ENCODE peak calls at places on chromosomes 11 and 22, in five cellular contexts. M is lower lobe of right lung, B is neural progenitor cell, N is small intestine, Y is kidney epithelial cell. G is an unnamed sample. For H3K36me3, the result is how much of the 10 kb centered on the place peaks cover.

GRCh38 chr22:34592341-34592740 is 473.6 kb upstream of the ISX start:
- DNase-seq in M (no peak), B (no peak), N (no peak), Y (no peak), G (no peak)

GRCh38 chr11:15716550-15716949 is 601.8 kb downstream of the INSC start:
- DNase-seq in M (no peak), B (no peak), N (no peak), Y (no peak), G (no peak)

GRCh38 chr11:114262681-114263509 is 33.3 kb upstream of the NNMT start:
- DNase-seq in M (no peak), B (peak), N (peak), Y (no peak), G (peak)

GRCh38 chr22:39663751-39664150 is 93.2 kb downstream of the CACNA1I start:
- DNase-seq in M (no peak), B (peak), N (no peak), Y (no peak), G (no peak)

GRCh38 chr11:44711113-44711512 is 15.6 kb upstream of the TSPAN18 start:
- DNase-seq in M (no peak), B (peak), N (no peak), Y (no peak), G (no peak)

GRCh38 chr11:90646266-90646665 is 423.4 kb upstream of the CHORDC1 start:
- DNase-seq in M (no peak), B (no peak), N (no peak), Y (no peak), G (no peak)

GRCh38 chr11:130523609-130524008 is 75.2 kb downstream of the ADAMTS15 start:
- DNase-seq in M (no peak), B (no peak), N (no peak), Y (no peak), G (peak)

GRCh38 chr11:124717786-124718634 is 21.7 kb upstream of the NRGN start:
- DNase-seq in M (peak), B (peak), N (no peak), Y (no peak), G (peak)

GRCh38 chr11:121018746-121019145 is 5.2 kb upstream of the TBCEL start:
- DNase-seq in M (no peak), B (no peak), N (no peak), Y (no peak), G (no peak)

GRCh38 chr11:46694095-46694494 is 6.3 kb downstream of the ARHGAP1 start:
- DNase-seq in M (no peak), B (no peak), N (no peak), Y (no peak), G (no peak)

GRCh38 chr11:102615077-102615893 is 9.8 kb downstream of the MMP20 start:
- DNase-seq in M (no peak), B (peak), N (no peak), Y (no peak), G (peak)

GRCh38 chr22:44638966-44639739 is 62.9 kb upstream of the PRR5 start:
- DNase-seq in M (peak), B (no peak), N (no peak), Y (no peak), G (peak)

GRCh38 chr11:72307439-72307838 is 63.5 kb upstream of the PHOX2A start:
- DNase-seq in M (no peak), B (no peak), N (no peak), Y (no peak), G (no peak)

GRCh38 chr11:129728571-129728970 is 87.1 kb upstream of the TMEM45B start:
- DNase-seq in M (no peak), B (no peak), N (peak), Y (no peak), G (no peak)

GRCh38 chr22:25025586-25025985 is 73.1 kb downstream of the KIAA1671 start:
- DNase-seq in M (no peak), B (no peak), N (no peak), Y (no peak), G (no peak)

GRCh38 chr11:57480409-57481137 is 20.2 kb downstream of the RTN4RL2 start:
- DNase-seq in M (peak), B (peak), N (peak), Y (no peak), G (peak)

GRCh38 chr22:47376322-47376700 is 613.9 kb downstream of the TBC1D22A start:
- DNase-seq in M (peak), B (no peak), N (no peak), Y (no peak), G (no peak)

GRCh38 chr11:11584446-11584810 is 37.4 kb downstream of the GALNT18 start:
- DNase-seq in M (no peak), B (no peak), N (no peak), Y (peak), G (peak)

GRCh38 chr11:76835928-76836612 is 24.6 kb upstream of the ACER3 start:
- DNase-seq in M (peak), B (no peak), N (peak), Y (no peak), G (peak)

GRCh38 chr11:446886-447285 is 3.2 kb upstream of the PTDSS2 start:
- DNase-seq in M (peak), B (no peak), N (peak), Y (no peak), G (no peak)

GRCh38 chr11:17542249-17542648 is 2.0 kb downstream of the USH1C start:
- DNase-seq in M (no peak), B (no peak), N (peak), Y (no peak), G (no peak)

GRCh38 chr11:17543574-17544180 is 539 bp downstream of the USH1C start:
- DNase-seq in M (no peak), B (no peak), N (peak), Y (no peak), G (no peak)

GRCh38 chr11:17543041-17543440 is 1.2 kb downstream of the USH1C start:
- DNase-seq in M (no peak), B (no peak), N (peak), Y (no peak), G (no peak)

GRCh38 chr11:17540807-17541206 is 3.4 kb downstream of the USH1C start:
- DNase-seq in M (no peak), B (no peak), N (no peak), Y (no peak), G (no peak)

GRCh38 chr11:17541330-17541885 is 2.8 kb downstream of the USH1C start:
- DNase-seq in M (no peak), B (no peak), N (peak), Y (no peak), G (no peak)
- H3K36me3 ChIP-seq in M (under half), B (under half), N (under half), Y (under half), G (under half)

GRCh38 chr22:37300551-37301017 is 18.3 kb downstream of the CYTH4 start:
- DNase-seq in M (no peak), B (no peak), N (no peak), Y (no peak), G (no peak)

GRCh38 chr22:37295946-37296345 is 13.6 kb downstream of the CYTH4 start:
- DNase-seq in M (no peak), B (no peak), N (no peak), Y (no peak), G (no peak)

GRCh38 chr22:37299969-37300509 is 17.7 kb downstream of the CYTH4 start:
- DNase-seq in M (no peak), B (no peak), N (no peak), Y (no peak), G (no peak)

GRCh38 chr22:37301144-37301820 is 19.0 kb downstream of the CYTH4 start:
- DNase-seq in M (no peak), B (no peak), N (no peak), Y (no peak), G (no peak)

GRCh38 chr22:37298748-37299495 is 16.6 kb downstream of the CYTH4 start:
- DNase-seq in M (no peak), B (no peak), N (no peak), Y (no peak), G (no peak)
- H3K36me3 ChIP-seq in M (under half), B (under half), N (under half), Y (under half), G (under half)

GRCh38 chr11:68796779-68797178 is 44.9 kb downstream of the CPT1A start:
- DNase-seq in M (no peak), B (no peak), N (no peak), Y (no peak), G (no peak)
- H3K36me3 ChIP-seq in M (half or more), B (under half), N (under half), Y (under half), G (under half)

DNA sequence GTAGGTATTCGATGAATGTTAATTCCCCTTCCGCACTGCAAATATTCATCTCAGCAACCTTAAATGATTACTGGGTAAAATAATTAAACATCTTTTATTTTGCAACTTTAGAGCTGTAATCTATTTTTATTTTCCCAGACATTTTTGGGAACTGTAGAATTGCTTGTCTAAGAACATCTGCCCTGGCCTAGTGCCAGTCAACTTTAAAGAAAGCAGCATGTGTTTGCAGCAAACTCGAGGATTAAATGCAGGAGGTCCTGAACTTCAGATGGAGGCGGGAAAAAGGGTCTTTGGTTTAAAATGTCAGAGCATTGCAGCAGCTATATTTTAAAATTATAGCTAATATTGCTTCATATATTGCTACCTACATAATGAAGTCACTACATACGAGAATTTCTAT is 190.0 kb downstream of the PGR start:
- DNase-seq in M (no peak), B (no peak), N (no peak), Y (no peak), G (no peak)
- H3K36me3 ChIP-seq in M (under half), B (under half), N (under half), Y (under half), G (under half)

GRCh38 chr11:68436985-68437926 is 23.3 kb upstream of the PPP6R3 start:
- DNase-seq in M (no peak), B (no peak), N (no peak), Y (no peak), G (peak)

GRCh38 chr11:68438658-68439259 is 21.8 kb upstream of the PPP6R3 start:
- DNase-seq in M (no peak), B (no peak), N (no peak), Y (no peak), G (no peak)

GRCh38 chr11:68433541-68433940 is 27.0 kb upstream of the PPP6R3 start:
- DNase-seq in M (no peak), B (no peak), N (no peak), Y (no peak), G (no peak)

GRCh38 chr11:68437927-68438657 is 22.5 kb upstream of the PPP6R3 start:
- DNase-seq in M (no peak), B (no peak), N (no peak), Y (no peak), G (no peak)

DNA sequence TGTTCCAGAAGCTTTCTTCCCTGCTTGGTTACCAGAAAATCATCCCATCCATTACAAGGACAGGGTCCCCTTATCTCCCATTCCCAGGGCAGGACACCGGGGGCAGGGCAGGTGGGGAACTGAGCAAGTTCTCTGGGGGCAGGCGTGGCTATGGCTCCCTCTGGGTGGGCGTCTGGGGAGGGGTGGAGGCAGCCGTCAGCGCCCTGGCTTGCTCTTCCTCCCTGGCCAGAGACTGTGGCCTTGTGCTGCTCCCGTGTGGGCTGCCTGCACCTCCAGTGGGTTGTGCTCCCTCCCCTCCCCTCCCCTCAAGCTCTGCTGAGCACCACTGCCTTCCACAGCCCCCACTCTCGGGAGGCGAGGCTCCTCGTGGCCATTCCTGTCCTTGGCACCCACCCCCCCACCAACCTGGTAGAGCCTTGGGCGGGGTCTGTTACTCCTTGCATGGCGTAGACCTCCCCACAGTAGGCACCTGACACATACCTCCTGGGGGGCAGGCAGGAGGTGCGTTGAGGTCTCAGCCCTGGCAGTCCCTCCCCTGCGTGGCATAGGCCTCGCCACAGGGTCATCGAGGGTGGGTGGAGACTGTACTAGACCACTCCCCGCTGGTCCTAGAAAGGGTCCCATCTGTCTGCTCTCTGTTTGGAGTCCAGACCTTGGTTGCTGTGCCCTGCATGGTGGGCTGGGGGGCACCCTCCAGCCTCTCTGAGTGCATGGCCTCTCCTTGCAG is 24.2 kb upstream of the PPP6R3 start:
- DNase-seq in M (no peak), B (no peak), N (no peak), Y (no peak), G (no peak)
- H3K36me3 ChIP-seq in M (half or more), B (under half), N (under half), Y (under half), G (under half)

G was measured in GM23248.